ENCODE peak calls at places on chromosomes 4 and X, in six cellular contexts. Y is nephron progenitor cell; X is kidney glomerular epithelial cell; C is CD4-positive, alpha-beta T cell; U is nucleus accumbens; Q is left ventricle myocardium superior. K is an unnamed sample.
A peak's percentile ranks its signal among the peaks of the same experiment; 100 is the strongest.

GRCh38 chrX:76064825-76065224 is 108.0 kb upstream of the PBDC1 start:
- DNase-seq in Y (no peak), X (no peak), C (no peak), U (no peak), Q (no peak), K (no peak)

GRCh38 chr4:176123710-176124407 is 58.2 kb downstream of the WDR17 start:
- DNase-seq in Y (peak; percentile 27), X (no peak), C (no peak), U (no peak), Q (no peak), K (no peak)

GRCh38 chr4:48254381-48255072 is 15.1 kb downstream of the TEC start:
- DNase-seq in Y (no peak), X (no peak), C (no peak), U (no peak), Q (peak; percentile 54), K (no peak)

GRCh38 chrX:63746278-63746677 is 38.7 kb downstream of the ARHGEF9 start:
- DNase-seq in Y (no peak), X (no peak), C (no peak), U (no peak), Q (no peak), K (no peak)

GRCh38 chrX:122546269-122546668 is 637.8 kb upstream of the GRIA3 start:
- DNase-seq in Y (no peak), X (no peak), C (no peak), U (no peak), Q (no peak), K (no peak)

GRCh38 chr4:186932631-186933150 is 209.0 kb upstream of the FAT1 start:
- DNase-seq in Y (no peak), X (no peak), C (no peak), U (no peak), Q (no peak), K (no peak)

GRCh38 chr4:63349674-63350025 is 1059.6 kb downstream of the TECRL start:
- DNase-seq in Y (no peak), X (no peak), C (no peak), U (no peak), Q (peak; percentile 20), K (no peak)

GRCh38 chrX:129193357-129193756 is 329.9 kb downstream of the SMARCA1 start:
- DNase-seq in Y (no peak), X (no peak), C (no peak), U (no peak), Q (peak; percentile 44), K (no peak)

GRCh38 chrX:2928127-2928582 is 984 bp downstream of the ARSD start:
- DNase-seq in Y (peak; percentile 69), X (no peak), C (no peak), U (no peak), Q (peak; percentile 57), K (no peak)

GRCh38 chrX:119606508-119607389 is 525 bp upstream of the NKRF start:
- DNase-seq in Y (no peak), X (no peak), C (no peak), U (no peak), Q (no peak), K (no peak)

GRCh38 chr4:56817840-56818491 is 3.5 kb downstream of the SPINK2 start:
- DNase-seq in Y (no peak), X (no peak), C (no peak), U (no peak), Q (no peak), K (no peak)

GRCh38 chr4:72567036-72567435 is 2.0 kb downstream of the ADAMTS3 start:
- DNase-seq in Y (no peak), X (no peak), C (no peak), U (no peak), Q (no peak), K (no peak)

GRCh38 chr4:168551211-168551610 is 54.4 kb downstream of the PALLD start:
- DNase-seq in Y (no peak), X (peak; percentile 71), C (no peak), U (no peak), Q (no peak), K (no peak)

GRCh38 chrX:149853925-149854324 is 27.1 kb upstream of the MAGEA8 start:
- DNase-seq in Y (no peak), X (no peak), C (no peak), U (no peak), Q (no peak), K (no peak)

GRCh38 chrX:136623400-136623799 is 24.6 kb upstream of the CD40LG start:
- DNase-seq in Y (no peak), X (no peak), C (no peak), U (no peak), Q (no peak), K (no peak)

GRCh38 chrX:148649145-148649645 is 148.8 kb downstream of the AFF2 start:
- DNase-seq in Y (no peak), X (no peak), C (no peak), U (no peak), Q (no peak), K (no peak)

GRCh38 chr4:173521474-173522159 is 8.4 kb downstream of the HAND2 start:
- DNase-seq in Y (peak; percentile 7), X (no peak), C (no peak), U (no peak), Q (peak; percentile 76), K (no peak)

GRCh38 chr4:119299221-119300071 is 22.5 kb downstream of the FABP2 start:
- DNase-seq in Y (no peak), X (no peak), C (no peak), U (no peak), Q (no peak), K (no peak)

GRCh38 chr4:139524062-139524631 is 31.9 kb downstream of the SETD7 start:
- DNase-seq in Y (no peak), X (no peak), C (no peak), U (no peak), Q (no peak), K (no peak)

GRCh38 chr4:13857397-13857796 is 229.9 kb upstream of the BOD1L1 start:
- DNase-seq in Y (no peak), X (no peak), C (no peak), U (no peak), Q (no peak), K (no peak)

GRCh38 chrX:12329476-12329875 is 191.2 kb downstream of the FRMPD4 start:
- DNase-seq in Y (no peak), X (no peak), C (no peak), U (no peak), Q (no peak), K (no peak)

GRCh38 chr4:3111461-3111860 is 37.0 kb downstream of the HTT start:
- DNase-seq in Y (no peak), X (no peak), C (no peak), U (no peak), Q (no peak), K (no peak)

GRCh38 chrX:18290200-18290599 is 64.3 kb downstream of the SCML2 start:
- DNase-seq in Y (peak; percentile 14), X (no peak), C (no peak), U (no peak), Q (no peak), K (no peak)

K was measured in caudate nucleus.